ENCODE peak calls at places on chromosome 1, in ten cellular contexts. One of them, this sample, is unnamed.

GRCh38 chr1:5637171-5637570 is 355.1 kb downstream of the NPHP4 start:
- DNase-seq in spleen: no peak
- DNase-seq in pancreas: no peak
- DNase-seq in A673: peak; percentile 51
- DNase-seq in adrenal gland: peak; percentile 71
- DNase-seq in effector memory CD4-positive, alpha-beta T cell: no peak
- DNase-seq in heart left ventricle: no peak
- DNase-seq in IMR-90: no peak
- DNase-seq in PC-3: peak; percentile 60
- DNase-seq in upper lobe of right lung: no peak
- DNase-seq in this sample: peak; percentile 44

GRCh38 chr1:155978973-155979429 is 654 bp upstream of the ARHGEF2 start:
- DNase-seq in spleen: peak; percentile 79
- DNase-seq in pancreas: no peak
- DNase-seq in A673: no peak
- DNase-seq in adrenal gland: no peak
- DNase-seq in effector memory CD4-positive, alpha-beta T cell: no peak
- DNase-seq in heart left ventricle: no peak
- DNase-seq in IMR-90: peak; percentile 31
- DNase-seq in PC-3: no peak
- DNase-seq in upper lobe of right lung: no peak
- DNase-seq in this sample: peak; percentile 72

GRCh38 chr1:24673336-24673735 is 30.2 kb downstream of the SRRM1 start:
- DNase-seq in spleen: peak; percentile 8
- DNase-seq in pancreas: no peak
- DNase-seq in A673: no peak
- DNase-seq in adrenal gland: no peak
- DNase-seq in effector memory CD4-positive, alpha-beta T cell: no peak
- DNase-seq in heart left ventricle: no peak
- DNase-seq in IMR-90: peak; percentile 34
- DNase-seq in PC-3: no peak
- DNase-seq in upper lobe of right lung: no peak
- DNase-seq in this sample: no peak

GRCh38 chr1:11847667-11848445 is at the start of gene NPPA:
- DNase-seq in spleen: no peak
- DNase-seq in pancreas: no peak
- DNase-seq in A673: no peak
- DNase-seq in adrenal gland: peak; percentile 75
- DNase-seq in effector memory CD4-positive, alpha-beta T cell: no peak
- DNase-seq in heart left ventricle: no peak
- DNase-seq in IMR-90: peak; percentile 19
- DNase-seq in PC-3: no peak
- DNase-seq in upper lobe of right lung: no peak
- DNase-seq in this sample: no peak

GRCh38 chr1:59315529-59316433 is 18.9 kb downstream of the FGGY start:
- DNase-seq in spleen: no peak
- DNase-seq in pancreas: no peak
- DNase-seq in A673: no peak
- DNase-seq in adrenal gland: no peak
- DNase-seq in effector memory CD4-positive, alpha-beta T cell: no peak
- DNase-seq in heart left ventricle: no peak
- DNase-seq in IMR-90: no peak
- DNase-seq in PC-3: no peak
- DNase-seq in upper lobe of right lung: no peak
- DNase-seq in this sample: no peak

GRCh38 chr1:31505884-31506497 is 70.3 kb upstream of the TINAGL1 start:
- DNase-seq in spleen: no peak
- DNase-seq in pancreas: no peak
- DNase-seq in A673: no peak
- DNase-seq in adrenal gland: no peak
- DNase-seq in effector memory CD4-positive, alpha-beta T cell: no peak
- DNase-seq in heart left ventricle: no peak
- DNase-seq in IMR-90: peak; percentile 84
- DNase-seq in PC-3: peak; percentile 44
- DNase-seq in upper lobe of right lung: no peak
- DNase-seq in this sample: peak; percentile 62

GRCh38 chr1:85361106-85361505 is 84.7 kb upstream of the BCL10 start:
- DNase-seq in spleen: no peak
- DNase-seq in pancreas: no peak
- DNase-seq in A673: no peak
- DNase-seq in adrenal gland: no peak
- DNase-seq in effector memory CD4-positive, alpha-beta T cell: no peak
- DNase-seq in heart left ventricle: no peak
- DNase-seq in IMR-90: peak; percentile 87
- DNase-seq in PC-3: peak; percentile 83
- DNase-seq in upper lobe of right lung: no peak
- DNase-seq in this sample: peak; percentile 82

GRCh38 chr1:46653405-46653853 is 14.7 kb downstream of the ATPAF1 start:
- DNase-seq in spleen: no peak
- DNase-seq in pancreas: no peak
- DNase-seq in A673: no peak
- DNase-seq in adrenal gland: no peak
- DNase-seq in effector memory CD4-positive, alpha-beta T cell: no peak
- DNase-seq in heart left ventricle: no peak
- DNase-seq in IMR-90: peak; percentile 69
- DNase-seq in PC-3: no peak
- DNase-seq in upper lobe of right lung: no peak
- DNase-seq in this sample: no peak

GRCh38 chr1:157101196-157101595 is 1.6 kb upstream of the ETV3L start:
- DNase-seq in spleen: peak; percentile 38
- DNase-seq in pancreas: no peak
- DNase-seq in A673: no peak
- DNase-seq in adrenal gland: no peak
- DNase-seq in effector memory CD4-positive, alpha-beta T cell: no peak
- DNase-seq in heart left ventricle: no peak
- DNase-seq in IMR-90: no peak
- DNase-seq in PC-3: no peak
- DNase-seq in upper lobe of right lung: peak; percentile 48
- DNase-seq in this sample: no peak

GRCh38 chr1:17045623-17046022 is 8.2 kb downstream of the SDHB start:
- DNase-seq in spleen: no peak
- DNase-seq in pancreas: no peak
- DNase-seq in A673: peak; percentile 63
- DNase-seq in adrenal gland: no peak
- DNase-seq in effector memory CD4-positive, alpha-beta T cell: no peak
- DNase-seq in heart left ventricle: no peak
- DNase-seq in IMR-90: no peak
- DNase-seq in PC-3: no peak
- DNase-seq in upper lobe of right lung: no peak
- DNase-seq in this sample: no peak

GRCh38 chr1:17043676-17044075 is 10.2 kb downstream of the SDHB start:
- DNase-seq in spleen: no peak
- DNase-seq in pancreas: no peak
- DNase-seq in A673: no peak
- DNase-seq in adrenal gland: no peak
- DNase-seq in effector memory CD4-positive, alpha-beta T cell: no peak
- DNase-seq in heart left ventricle: no peak
- DNase-seq in IMR-90: no peak
- DNase-seq in PC-3: no peak
- DNase-seq in upper lobe of right lung: no peak
- DNase-seq in this sample: no peak

GRCh38 chr1:17045140-17045539 is 8.7 kb downstream of the SDHB start:
- DNase-seq in spleen: no peak
- DNase-seq in pancreas: no peak
- DNase-seq in A673: no peak
- DNase-seq in adrenal gland: no peak
- DNase-seq in effector memory CD4-positive, alpha-beta T cell: no peak
- DNase-seq in heart left ventricle: no peak
- DNase-seq in IMR-90: no peak
- DNase-seq in PC-3: no peak
- DNase-seq in upper lobe of right lung: no peak
- DNase-seq in this sample: no peak

GRCh38 chr1:17047924-17048323 is 5.9 kb downstream of the SDHB start:
- DNase-seq in spleen: no peak
- DNase-seq in pancreas: no peak
- DNase-seq in A673: no peak
- DNase-seq in adrenal gland: no peak
- DNase-seq in effector memory CD4-positive, alpha-beta T cell: no peak
- DNase-seq in heart left ventricle: no peak
- DNase-seq in IMR-90: no peak
- DNase-seq in PC-3: no peak
- DNase-seq in upper lobe of right lung: no peak
- DNase-seq in this sample: no peak

DNA sequence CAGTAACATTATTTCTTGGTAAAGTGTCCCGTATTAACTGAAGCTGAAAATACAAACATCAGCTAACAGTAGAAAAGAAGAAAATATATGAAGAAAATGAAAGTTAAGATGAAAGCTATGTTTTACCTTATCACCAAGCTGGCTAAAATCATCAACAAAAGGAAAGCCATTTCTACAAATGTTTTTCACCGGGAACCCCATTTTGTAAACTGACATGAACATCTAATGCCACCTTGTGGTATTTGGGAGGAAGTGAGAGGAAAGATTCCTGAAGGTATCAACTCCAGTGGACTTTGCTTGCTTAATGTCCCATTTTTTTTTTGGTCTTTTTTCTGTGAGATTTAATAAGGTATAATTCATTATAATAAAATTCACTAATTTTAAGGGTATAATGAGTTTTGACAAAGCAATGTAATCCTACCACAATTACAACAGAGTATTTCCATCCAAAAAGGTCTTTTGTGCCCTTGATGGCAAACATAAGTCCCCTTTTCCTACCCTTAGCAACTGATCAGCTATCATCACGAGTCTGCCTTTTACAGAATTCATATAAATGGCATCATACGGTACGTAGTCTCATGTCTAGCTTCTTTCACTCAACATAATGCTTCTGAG is 7.7 kb downstream of the SDHB start:
- DNase-seq in spleen: no peak
- DNase-seq in pancreas: no peak
- DNase-seq in A673: peak; percentile 82
- DNase-seq in adrenal gland: no peak
- DNase-seq in effector memory CD4-positive, alpha-beta T cell: no peak
- DNase-seq in heart left ventricle: no peak
- DNase-seq in IMR-90: peak; percentile 72
- DNase-seq in PC-3: peak; percentile 69
- DNase-seq in upper lobe of right lung: no peak
- DNase-seq in this sample: no peak
- H3K4me3 ChIP-seq in spleen: no peak overlapping the region
- H3K4me3 ChIP-seq in pancreas: no peak overlapping the region
- H3K4me3 ChIP-seq in A673: peak overlapping the region; percentile 49
- H3K4me3 ChIP-seq in adrenal gland: no peak overlapping the region
- H3K4me3 ChIP-seq in effector memory CD4-positive, alpha-beta T cell: no peak overlapping the region
- H3K4me3 ChIP-seq in heart left ventricle: peak overlapping the region; percentile 15
- H3K4me3 ChIP-seq in IMR-90: no peak overlapping the region
- H3K4me3 ChIP-seq in PC-3: no peak overlapping the region
- H3K4me3 ChIP-seq in upper lobe of right lung: peak overlapping the region; percentile 28
- H3K4me3 ChIP-seq in this sample: no peak overlapping the region

DNA sequence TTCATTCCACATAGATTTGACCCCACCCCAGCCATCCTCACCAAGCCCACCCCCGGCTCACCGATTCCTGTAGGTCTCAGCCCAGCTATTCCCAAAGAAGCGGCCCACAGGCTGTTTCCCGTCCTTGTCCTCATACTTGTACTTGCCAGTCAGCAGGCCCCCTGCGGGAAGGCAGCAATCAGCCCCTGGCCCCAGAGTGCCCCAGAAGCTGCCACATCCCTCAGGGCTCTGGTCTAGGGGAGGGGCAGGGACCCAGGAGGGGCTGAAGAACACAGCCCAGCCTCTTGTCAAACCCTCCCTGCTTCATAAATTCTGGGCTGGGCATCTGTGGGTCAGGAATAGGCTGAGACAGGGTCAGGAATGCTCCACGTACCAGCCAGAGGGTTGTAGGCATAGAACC is 5.0 kb downstream of the AKR7A2 start:
- DNase-seq in spleen: no peak
- DNase-seq in pancreas: no peak
- DNase-seq in A673: no peak
- DNase-seq in adrenal gland: no peak
- DNase-seq in effector memory CD4-positive, alpha-beta T cell: no peak
- DNase-seq in heart left ventricle: peak; percentile 46
- DNase-seq in IMR-90: no peak
- DNase-seq in PC-3: no peak
- DNase-seq in upper lobe of right lung: no peak
- DNase-seq in this sample: no peak
- H3K36me3 ChIP-seq in spleen: peaks cover 54% of the 10 kb centered on the region
- H3K36me3 ChIP-seq in pancreas: peaks cover 42% of the 10 kb centered on the region
- H3K36me3 ChIP-seq in A673: peaks cover 48% of the 10 kb centered on the region
- H3K36me3 ChIP-seq in adrenal gland: no peaks in the 10 kb centered on the region
- H3K36me3 ChIP-seq in effector memory CD4-positive, alpha-beta T cell: peaks cover 34% of the 10 kb centered on the region
- H3K36me3 ChIP-seq in heart left ventricle: peaks cover 68% of the 10 kb centered on the region
- H3K36me3 ChIP-seq in IMR-90: peaks cover 48% of the 10 kb centered on the region
- H3K36me3 ChIP-seq in PC-3: peaks cover 37% of the 10 kb centered on the region
- H3K36me3 ChIP-seq in upper lobe of right lung: peaks cover 60% of the 10 kb centered on the region
- H3K36me3 ChIP-seq in this sample: peaks cover 35% of the 10 kb centered on the region

GRCh38 chr1:167651161-167651693 is 21.2 kb downstream of the RCSD1 start:
- DNase-seq in spleen: peak; percentile 77
- DNase-seq in pancreas: no peak
- DNase-seq in A673: no peak
- DNase-seq in adrenal gland: no peak
- DNase-seq in effector memory CD4-positive, alpha-beta T cell: no peak
- DNase-seq in heart left ventricle: no peak
- DNase-seq in IMR-90: no peak
- DNase-seq in PC-3: no peak
- DNase-seq in upper lobe of right lung: no peak
- DNase-seq in this sample: no peak

GRCh38 chr1:167648978-167649752 is 19.1 kb downstream of the RCSD1 start:
- DNase-seq in spleen: no peak
- DNase-seq in pancreas: no peak
- DNase-seq in A673: no peak
- DNase-seq in adrenal gland: no peak
- DNase-seq in effector memory CD4-positive, alpha-beta T cell: no peak
- DNase-seq in heart left ventricle: no peak
- DNase-seq in IMR-90: no peak
- DNase-seq in PC-3: no peak
- DNase-seq in upper lobe of right lung: no peak
- DNase-seq in this sample: peak; percentile 30

GRCh38 chr1:167648252-167648849 is 18.3 kb downstream of the RCSD1 start:
- DNase-seq in spleen: no peak
- DNase-seq in pancreas: no peak
- DNase-seq in A673: no peak
- DNase-seq in adrenal gland: no peak
- DNase-seq in effector memory CD4-positive, alpha-beta T cell: no peak
- DNase-seq in heart left ventricle: no peak
- DNase-seq in IMR-90: no peak
- DNase-seq in PC-3: no peak
- DNase-seq in upper lobe of right lung: no peak
- DNase-seq in this sample: no peak

GRCh38 chr1:167654975-167655575 is 25.0 kb downstream of the RCSD1 start:
- DNase-seq in spleen: no peak
- DNase-seq in pancreas: no peak
- DNase-seq in A673: no peak
- DNase-seq in adrenal gland: no peak
- DNase-seq in effector memory CD4-positive, alpha-beta T cell: no peak
- DNase-seq in heart left ventricle: no peak
- DNase-seq in IMR-90: no peak
- DNase-seq in PC-3: no peak
- DNase-seq in upper lobe of right lung: no peak
- DNase-seq in this sample: no peak

GRCh38 chr1:167650266-167651160 is 20.5 kb downstream of the RCSD1 start:
- DNase-seq in spleen: peak; percentile 83
- DNase-seq in pancreas: no peak
- DNase-seq in A673: no peak
- DNase-seq in adrenal gland: no peak
- DNase-seq in effector memory CD4-positive, alpha-beta T cell: no peak
- DNase-seq in heart left ventricle: no peak
- DNase-seq in IMR-90: no peak
- DNase-seq in PC-3: no peak
- DNase-seq in upper lobe of right lung: no peak
- DNase-seq in this sample: no peak
- H3K9me3 ChIP-seq in spleen: no peaks in the 10 kb centered on the region
- H3K9me3 ChIP-seq in pancreas: no peaks in the 10 kb centered on the region
- H3K9me3 ChIP-seq in A673: no peaks in the 10 kb centered on the region
- H3K9me3 ChIP-seq in adrenal gland: no peaks in the 10 kb centered on the region
- H3K9me3 ChIP-seq in effector memory CD4-positive, alpha-beta T cell: no peaks in the 10 kb centered on the region
- H3K9me3 ChIP-seq in heart left ventricle: no peaks in the 10 kb centered on the region
- H3K9me3 ChIP-seq in IMR-90: no peaks in the 10 kb centered on the region
- H3K9me3 ChIP-seq in PC-3: no peaks in the 10 kb centered on the region
- H3K9me3 ChIP-seq in upper lobe of right lung: no peaks in the 10 kb centered on the region
- H3K9me3 ChIP-seq in this sample: no peaks in the 10 kb centered on the region

GRCh38 chr1:210358511-210359148 is 29.9 kb downstream of the HHAT start:
- DNase-seq in spleen: no peak
- DNase-seq in pancreas: no peak
- DNase-seq in A673: peak; percentile 67
- DNase-seq in adrenal gland: no peak
- DNase-seq in effector memory CD4-positive, alpha-beta T cell: no peak
- DNase-seq in heart left ventricle: no peak
- DNase-seq in IMR-90: no peak
- DNase-seq in PC-3: no peak
- DNase-seq in upper lobe of right lung: no peak
- DNase-seq in this sample: no peak
- H3K4me3 ChIP-seq in spleen: no peak overlapping the region
- H3K4me3 ChIP-seq in pancreas: no peak overlapping the region
- H3K4me3 ChIP-seq in A673: no peak overlapping the region
- H3K4me3 ChIP-seq in adrenal gland: no peak overlapping the region
- H3K4me3 ChIP-seq in effector memory CD4-positive, alpha-beta T cell: no peak overlapping the region
- H3K4me3 ChIP-seq in heart left ventricle: no peak overlapping the region
- H3K4me3 ChIP-seq in IMR-90: no peak overlapping the region
- H3K4me3 ChIP-seq in PC-3: no peak overlapping the region
- H3K4me3 ChIP-seq in upper lobe of right lung: no peak overlapping the region
- H3K4me3 ChIP-seq in this sample: no peak overlapping the region